ENCODE peak calls at places on chromosomes 2 and 18, in six cellular contexts. C is neuronal stem cell, E is hepatocyte, S is IMR-90, T is fibroblast of lung, W is Karpas-422. L is an unnamed sample.

GRCh38 chr2:11839916-11840315 is 93.5 kb downstream of the LPIN1 start:
- DNase-seq in C (no peak), E (no peak), S (peak; percentile 43), T (peak; percentile 87), W (no peak), L (no peak)

GRCh38 chr18:55856191-55856590 is 268.2 kb upstream of the TCF4 start:
- DNase-seq in C (no peak), E (peak; percentile 43), S (peak; percentile 90), T (peak; percentile 97), W (no peak), L (peak; percentile 87)

GRCh38 chr2:63364866-63365265 is 223.4 kb downstream of the WDPCP start:
- DNase-seq in C (no peak), E (peak; percentile 6), S (no peak), T (no peak), W (no peak), L (no peak)

GRCh38 chr2:189631849-189632248 is 29.4 kb upstream of the ASNSD1 start:
- DNase-seq in C (no peak), E (no peak), S (no peak), T (peak; percentile 21), W (no peak), L (peak; percentile 18)

GRCh38 chr18:12769644-12770440 is 67.0 kb downstream of the PSMG2 start:
- DNase-seq in C (no peak), E (no peak), S (peak; percentile 46), T (peak; percentile 28), W (no peak), L (no peak)

GRCh38 chr2:190835303-190835930 is 45.2 kb upstream of the GLS start:
- DNase-seq in C (no peak), E (peak; percentile 55), S (peak; percentile 89), T (peak; percentile 90), W (no peak), L (peak; percentile 94)

GRCh38 chr2:226077031-226077430 is 677.5 kb downstream of the NYAP2 start:
- DNase-seq in C (no peak), E (no peak), S (peak; percentile 73), T (peak; percentile 30), W (no peak), L (peak; percentile 58)

GRCh38 chr2:187994464-187995331 is 297.0 kb upstream of the GULP1 start:
- DNase-seq in C (no peak), E (peak; percentile 33), S (peak; percentile 36), T (peak; percentile 18), W (no peak), L (peak; percentile 47)

GRCh38 chr2:179251865-179252264 is 12.8 kb downstream of the SESTD1 start:
- DNase-seq in C (no peak), E (no peak), S (peak; percentile 31), T (peak; percentile 24), W (no peak), L (peak; percentile 50)

GRCh38 chr2:179255129-179255528 is 9.5 kb downstream of the SESTD1 start:
- DNase-seq in C (no peak), E (no peak), S (no peak), T (no peak), W (no peak), L (no peak)

GRCh38 chr2:179252439-179252838 is 12.2 kb downstream of the SESTD1 start:
- DNase-seq in C (no peak), E (no peak), S (no peak), T (no peak), W (no peak), L (no peak)

GRCh38 chr2:179250848-179251504 is 13.7 kb downstream of the SESTD1 start:
- DNase-seq in C (no peak), E (no peak), S (no peak), T (no peak), W (no peak), L (no peak)

GRCh38 chr2:179253226-179253625 is 11.4 kb downstream of the SESTD1 start:
- DNase-seq in C (no peak), E (no peak), S (no peak), T (no peak), W (no peak), L (no peak)
- H2AFZ ChIP-seq in C (no peak overlapping the region), E (no peak overlapping the region), S (no peak overlapping the region), T (no peak overlapping the region), W (no peak overlapping the region), L (no peak overlapping the region)

DNA sequence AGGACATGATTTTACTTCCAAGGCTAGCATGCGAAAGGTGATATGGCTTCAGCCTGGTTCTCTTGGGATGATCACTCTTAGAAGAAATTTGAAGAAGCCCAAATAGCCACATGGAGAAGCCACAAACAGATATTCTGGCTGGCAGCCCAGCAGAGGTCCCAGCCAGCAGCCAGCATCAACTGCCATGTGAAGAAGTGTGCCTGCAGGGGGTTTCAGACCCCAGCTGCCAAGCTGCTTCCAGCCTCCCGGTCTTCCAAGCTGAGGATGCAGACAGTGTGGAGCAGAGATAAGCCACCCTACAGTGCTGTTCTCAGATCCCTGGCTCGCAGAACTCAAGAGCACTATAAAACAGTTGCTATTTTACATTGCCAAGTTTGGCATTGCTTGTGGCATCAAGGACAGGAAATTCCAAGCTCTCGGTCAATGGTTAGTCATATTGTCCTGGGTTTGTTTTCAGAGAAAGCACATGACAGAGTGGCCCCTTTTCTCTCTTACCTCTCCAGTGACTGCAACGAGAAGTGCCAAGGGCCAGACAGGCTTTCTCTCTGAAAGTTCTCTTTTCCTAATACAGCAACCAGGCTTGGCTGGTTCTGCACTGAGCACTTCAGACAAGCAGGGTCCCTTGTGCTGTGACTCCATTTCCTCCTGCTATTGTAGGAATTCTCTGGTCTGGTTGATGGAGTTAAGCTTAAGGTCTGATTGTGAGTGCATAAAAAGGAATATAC is 223.7 kb downstream of the ANKRD30B start:
- DNase-seq in C (no peak), E (no peak), S (no peak), T (no peak), W (no peak), L (peak; percentile 49)
- H3K9me3 ChIP-seq in C (no peaks in the 10 kb centered on the region), E (no peaks in the 10 kb centered on the region), S (peaks cover 20% of the 10 kb centered on the region), T (no peaks in the 10 kb centered on the region), W (no peaks in the 10 kb centered on the region), L (no peaks in the 10 kb centered on the region)

DNA sequence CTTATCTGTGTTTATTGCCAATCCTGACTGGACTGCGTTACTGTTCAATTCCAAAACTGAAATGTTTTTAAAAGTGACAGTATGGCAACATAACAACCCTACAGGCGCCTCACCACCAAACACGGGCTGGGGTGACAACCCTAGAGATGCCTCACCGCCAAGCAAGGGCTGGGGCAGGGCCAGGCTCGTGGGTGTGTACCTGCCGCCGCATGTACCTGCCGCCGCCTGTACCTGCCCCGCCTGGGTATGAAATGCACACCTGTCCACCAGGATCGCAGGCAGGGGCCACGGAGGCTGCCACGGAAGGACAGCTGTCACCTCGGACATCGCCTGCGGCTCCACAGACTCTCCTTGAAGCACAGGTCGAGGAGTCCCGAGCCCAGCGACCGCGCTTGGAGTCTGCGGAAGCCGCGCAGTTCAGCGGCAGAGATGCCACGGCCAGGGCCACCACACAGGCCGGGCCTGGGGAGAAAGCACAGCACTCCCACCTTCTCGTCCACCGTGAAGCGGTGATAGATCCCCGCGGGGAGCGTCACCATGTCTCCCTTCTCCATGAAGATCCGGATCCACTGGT is 18.9 kb downstream of the ADI1 start:
- DNase-seq in C (no peak), E (no peak), S (no peak), T (no peak), W (no peak), L (no peak)
- H2AFZ ChIP-seq in C (no peak overlapping the region), E (no peak overlapping the region), S (no peak overlapping the region), T (no peak overlapping the region), W (no peak overlapping the region), L (no peak overlapping the region)

DNA sequence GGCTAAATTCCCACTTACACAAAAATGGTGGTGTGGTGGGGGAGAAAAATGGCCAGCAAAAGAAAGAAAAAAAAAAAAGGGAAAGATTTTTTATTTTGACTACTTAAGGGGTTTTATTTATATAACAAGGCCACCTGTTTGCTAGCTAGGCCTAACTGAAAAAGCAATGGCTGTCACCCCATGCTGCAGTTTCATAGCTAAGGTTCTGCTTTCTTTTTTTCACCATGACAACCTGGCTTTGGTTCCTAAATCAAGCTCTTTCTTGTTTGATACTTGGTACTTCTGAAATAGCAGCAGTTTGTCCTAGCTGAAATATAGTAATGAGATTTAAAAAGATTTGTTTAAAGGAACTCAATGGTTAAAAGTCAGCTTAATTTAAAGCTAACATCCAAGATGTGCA is 433.2 kb upstream of the MEX3C start:
- DNase-seq in C (no peak), E (no peak), S (no peak), T (no peak), W (no peak), L (no peak)
- H3K9me3 ChIP-seq in C (peaks cover 12% of the 10 kb centered on the region), E (no peaks in the 10 kb centered on the region), S (peaks cover 6% of the 10 kb centered on the region), T (no peaks in the 10 kb centered on the region), W (peaks cover 3% of the 10 kb centered on the region), L (peaks cover 5% of the 10 kb centered on the region)

GRCh38 chr2:120526047-120526562 is 180.2 kb downstream of the INHBB start:
- DNase-seq in C (no peak), E (no peak), S (no peak), T (no peak), W (no peak), L (no peak)
- H2AFZ ChIP-seq in C (no peak overlapping the region), E (no peak overlapping the region), S (no peak overlapping the region), T (no peak overlapping the region), W (no peak overlapping the region), L (no peak overlapping the region)

GRCh38 chr2:6846540-6846939 is 19.2 kb downstream of the CMPK2 start:
- DNase-seq in C (no peak), E (no peak), S (no peak), T (no peak), W (no peak), L (no peak)
- H3K9me3 ChIP-seq in C (peaks cover 51% of the 10 kb centered on the region), E (peaks cover 25% of the 10 kb centered on the region), S (peaks cover 11% of the 10 kb centered on the region), T (no peaks in the 10 kb centered on the region), W (peaks cover 29% of the 10 kb centered on the region), L (no peaks in the 10 kb centered on the region)

GRCh38 chr18:58110398-58110797 is 66.4 kb downstream of the NEDD4L start:
- DNase-seq in C (no peak), E (no peak), S (no peak), T (no peak), W (no peak), L (no peak)

GRCh38 chr18:58116815-58117214 is 72.8 kb downstream of the NEDD4L start:
- DNase-seq in C (no peak), E (no peak), S (no peak), T (no peak), W (no peak), L (no peak)

GRCh38 chr18:58112174-58112573 is 68.1 kb downstream of the NEDD4L start:
- DNase-seq in C (no peak), E (no peak), S (no peak), T (no peak), W (no peak), L (no peak)

GRCh38 chr18:58114766-58115165 is 70.7 kb downstream of the NEDD4L start:
- DNase-seq in C (peak; percentile 20), E (no peak), S (no peak), T (no peak), W (no peak), L (no peak)

DNA sequence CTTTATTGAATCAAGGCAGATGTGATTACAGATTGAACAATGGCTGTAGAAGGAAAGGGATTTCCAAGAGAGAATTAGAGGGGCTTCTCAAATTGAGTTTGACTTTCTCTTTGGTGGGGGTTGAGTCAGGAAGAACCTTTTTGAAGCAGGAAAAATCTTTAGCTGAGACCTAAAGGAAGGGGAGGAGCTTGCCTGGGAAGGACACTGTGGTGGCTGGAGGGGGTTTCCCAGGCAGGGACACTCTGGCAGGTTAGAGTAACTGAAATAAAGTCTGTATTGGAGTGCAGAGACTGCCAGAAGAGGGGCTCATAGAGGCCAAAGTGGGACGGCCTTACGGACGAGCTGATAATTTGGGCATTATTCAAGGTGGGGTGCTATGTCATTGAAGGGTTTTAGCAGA is 69.3 kb downstream of the NEDD4L start:
- DNase-seq in C (no peak), E (no peak), S (no peak), T (no peak), W (no peak), L (no peak)
- H2AFZ ChIP-seq in C (no peak overlapping the region), E (no peak overlapping the region), S (no peak overlapping the region), T (no peak overlapping the region), W (no peak overlapping the region), L (no peak overlapping the region)

L was measured in GM23248.